ENCODE peak calls at places on chromosome 22, in nine cellular contexts. L is BJ, T is AG04450, G is astrocyte of the cerebellum, O is GM23248, H is tibial nerve, P is neuronal stem cell, X is upper lobe of left lung, B is SK-N-SH. E is an unnamed sample.
A peak's percentile ranks its signal among the peaks of the same experiment; 100 is the strongest.

GRCh38 chr22:25318081-25318823 is 98.8 kb downstream of the CRYBB2 start:
- DNase-seq in L (no peak), T (no peak), G (no peak), O (no peak), H (no peak), P (no peak), X (no peak), B (no peak), E (no peak)

GRCh38 chr22:40415531-40416266 is 45.3 kb downstream of the SGSM3 start:
- DNase-seq in L (no peak), T (no peak), G (no peak), O (no peak), H (no peak), P (no peak), X (peak; percentile 37), B (no peak), E (no peak)

GRCh38 chr22:47154621-47155081 is 392.2 kb downstream of the TBC1D22A start:
- DNase-seq in L (no peak), T (peak; percentile 38), G (peak; percentile 64), O (peak; percentile 93), H (peak; percentile 11), P (no peak), X (no peak), B (peak; percentile 88), E (no peak)

GRCh38 chr22:21064917-21065864 is 19.4 kb downstream of the LRRC74B start:
- DNase-seq in L (no peak), T (no peak), G (no peak), O (no peak), H (no peak), P (no peak), X (no peak), B (no peak), E (no peak)

GRCh38 chr22:27597703-27598444 is 203.7 kb downstream of the MN1 start:
- DNase-seq in L (no peak), T (no peak), G (no peak), O (peak; percentile 20), H (no peak), P (no peak), X (no peak), B (no peak), E (no peak)

GRCh38 chr22:46376908-46377565 is 41.5 kb downstream of the TRMU start:
- DNase-seq in L (no peak), T (no peak), G (no peak), O (no peak), H (no peak), P (no peak), X (peak; percentile 63), B (no peak), E (no peak)

GRCh38 chr22:47036936-47037485 is 274.6 kb downstream of the TBC1D22A start:
- DNase-seq in L (no peak), T (no peak), G (no peak), O (no peak), H (no peak), P (no peak), X (no peak), B (no peak), E (no peak)

GRCh38 chr22:19896665-19897355 is 42.1 kb upstream of the GNB1L start:
- DNase-seq in L (no peak), T (no peak), G (no peak), O (no peak), H (no peak), P (no peak), X (no peak), B (peak; percentile 81), E (no peak)

GRCh38 chr22:44735518-44736428 is 16.6 kb upstream of the ARHGAP8 start:
- DNase-seq in L (no peak), T (no peak), G (peak; percentile 9), O (peak; percentile 63), H (peak; percentile 90), P (peak; percentile 67), X (peak; percentile 79), B (peak; percentile 94), E (no peak)

GRCh38 chr22:44395116-44396005 is 82.6 kb upstream of the SHISAL1 start:
- DNase-seq in L (no peak), T (no peak), G (no peak), O (no peak), H (no peak), P (no peak), X (peak; percentile 15), B (peak; percentile 72), E (no peak)

GRCh38 chr22:48800886-48801607 is 1026.6 kb downstream of the BRD1 start:
- DNase-seq in L (no peak), T (no peak), G (no peak), O (no peak), H (no peak), P (no peak), X (no peak), B (no peak), E (no peak)

GRCh38 chr22:20405931-20406685 is 12.2 kb downstream of the ZNF74 start:
- DNase-seq in L (no peak), T (no peak), G (no peak), O (no peak), H (no peak), P (no peak), X (no peak), B (no peak), E (no peak)

GRCh38 chr22:32745251-32745995 is 56.1 kb upstream of the TIMP3 start:
- DNase-seq in L (no peak), T (no peak), G (no peak), O (peak; percentile 72), H (peak; percentile 38), P (peak; percentile 12), X (no peak), B (peak; percentile 78), E (peak; percentile 52)

GRCh38 chr22:17077255-17077654 is 7.5 kb upstream of the IL17RA start:
- DNase-seq in L (peak; percentile 58), T (peak; percentile 51), G (peak; percentile 79), O (peak; percentile 81), H (no peak), P (no peak), X (no peak), B (no peak), E (no peak)

GRCh38 chr22:43174941-43175531 is 11.9 kb downstream of the TTLL12 start:
- DNase-seq in L (no peak), T (no peak), G (no peak), O (no peak), H (no peak), P (no peak), X (no peak), B (no peak), E (no peak)

GRCh38 chr22:43777204-43777671 is 34.9 kb downstream of the EFCAB6 start:
- DNase-seq in L (peak; percentile 71), T (peak; percentile 30), G (no peak), O (peak; percentile 77), H (no peak), P (no peak), X (no peak), B (no peak), E (no peak)

GRCh38 chr22:24875862-24876506 is 70.0 kb downstream of the SGSM1 start:
- DNase-seq in L (no peak), T (no peak), G (no peak), O (peak; percentile 25), H (no peak), P (peak; percentile 42), X (no peak), B (no peak), E (no peak)

GRCh38 chr22:19641983-19642451 is 72.3 kb upstream of the SEPTIN5 start:
- DNase-seq in L (no peak), T (no peak), G (no peak), O (no peak), H (no peak), P (no peak), X (no peak), B (no peak), E (no peak)

GRCh38 chr22:16932577-16932976 is 75.4 kb downstream of the GAB4 start:
- DNase-seq in L (no peak), T (no peak), G (no peak), O (peak; percentile 25), H (no peak), P (no peak), X (no peak), B (no peak), E (no peak)

GRCh38 chr22:44221710-44222475 is 41.2 kb downstream of the PARVG start:
- DNase-seq in L (no peak), T (no peak), G (no peak), O (no peak), H (no peak), P (no peak), X (peak; percentile 6), B (no peak), E (no peak)

GRCh38 chr22:27801616-27802388 is at the start of gene MN1:
- DNase-seq in L (no peak), T (no peak), G (no peak), O (peak; percentile 79), H (peak; percentile 64), P (peak; percentile 79), X (no peak), B (peak; percentile 89), E (no peak)

GRCh38 chr22:42179616-42180015 is 49.0 kb upstream of the CYP2D6 start:
- DNase-seq in L (peak; percentile 71), T (peak; percentile 45), G (peak; percentile 68), O (peak; percentile 91), H (no peak), P (no peak), X (no peak), B (no peak), E (no peak)

DNA sequence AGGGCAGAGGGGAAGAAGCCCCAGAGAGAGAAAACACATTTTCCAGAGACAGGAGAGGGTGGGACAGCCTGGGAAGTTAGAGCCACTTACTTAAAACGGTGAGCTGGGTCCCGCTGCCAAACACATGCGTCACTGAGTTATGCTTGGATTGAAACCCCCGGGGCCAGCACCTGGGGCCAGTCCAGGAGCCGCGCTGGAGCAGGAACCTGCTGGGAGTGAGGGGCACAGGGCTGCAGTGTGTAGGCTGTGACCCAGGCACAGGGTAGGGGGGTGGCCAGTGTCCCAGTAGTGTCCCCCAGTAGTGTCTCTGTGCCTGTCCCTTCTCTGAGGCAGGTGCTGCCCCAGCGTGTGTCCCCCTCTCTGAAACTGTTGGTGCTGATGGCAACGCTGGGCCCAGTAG is 5.2 kb downstream of the IGLL1 start:
- DNase-seq in L (no peak), T (no peak), G (no peak), O (no peak), H (no peak), P (no peak), X (no peak), B (no peak), E (no peak)
- H3K4me3 ChIP-seq in L (no peak overlapping the region), T (no peak overlapping the region), G (no peak overlapping the region), O (no peak overlapping the region), H (no peak overlapping the region), P (no peak overlapping the region), X (no peak overlapping the region), B (no peak overlapping the region), E (no peak overlapping the region)

GRCh38 chr22:22195265-22196017 is 49.1 kb upstream of the VPREB1 start:
- DNase-seq in L (no peak), T (no peak), G (peak; percentile 24), O (peak; percentile 59), H (peak; percentile 57), P (peak; percentile 74), X (peak; percentile 80), B (peak; percentile 70), E (peak; percentile 20)
- H3K4me3 ChIP-seq in L (no peak overlapping the region), T (no peak overlapping the region), G (no peak overlapping the region), O (no peak overlapping the region), H (no peak overlapping the region), P (no peak overlapping the region), X (no peak overlapping the region), B (peak overlapping the region; percentile 47), E (no peak overlapping the region)

GRCh38 chr22:38271101-38271500 is 1.7 kb downstream of the TMEM184B start:
- DNase-seq in L (no peak), T (no peak), G (no peak), O (no peak), H (no peak), P (no peak), X (no peak), B (no peak), E (no peak)
- H3K4me3 ChIP-seq in L (no peak overlapping the region), T (peak overlapping the region; percentile 91), G (peak overlapping the region; percentile 82), O (peak overlapping the region; percentile 77), H (peak overlapping the region; percentile 95), P (no peak overlapping the region), X (no peak overlapping the region), B (peak overlapping the region; percentile 67), E (peak overlapping the region; percentile 25)

GRCh38 chr22:37325024-37325395 is 42.7 kb downstream of the CYTH4 start:
- DNase-seq in L (no peak), T (no peak), G (no peak), O (no peak), H (no peak), P (no peak), X (no peak), B (no peak), E (no peak)
- H3K4me3 ChIP-seq in L (peak overlapping the region; percentile 20), T (peak overlapping the region; percentile 10), G (peak overlapping the region; percentile 10), O (peak overlapping the region; percentile 64), H (no peak overlapping the region), P (no peak overlapping the region), X (no peak overlapping the region), B (no peak overlapping the region), E (peak overlapping the region; percentile 10)

E was measured in retinal pigment epithelial cell.